ENCODE peak calls at places on chromosomes 2 and 18, in four cellular contexts. U is EL, J is IMR-90, L is posterior cingulate gyrus. R is an unnamed sample.

GRCh38 chr2:138223321-138223720 is 259.0 kb downstream of the HNMT start:
- DNase-seq in J (no peak), U (peak), L (no peak), R (no peak)

GRCh38 chr2:16962459-16962858 is 296.8 kb upstream of the CYRIA start:
- DNase-seq in U (no peak), J (no peak), L (no peak), R (no peak)

GRCh38 chr18:3060667-3061580 is 48.0 kb upstream of the LPIN2 start:
- DNase-seq in L (no peak), U (no peak), J (no peak), R (no peak)

GRCh38 chr18:10265560-10266235 is 188.7 kb upstream of the APCDD1 start:
- DNase-seq in J (no peak), U (peak), L (no peak), R (no peak)

GRCh38 chr18:45628979-45629958 is 14.0 kb downstream of the SLC14A2 start:
- DNase-seq in L (no peak), U (peak), J (peak), R (peak)

GRCh38 chr18:52716926-52717325 is 376.9 kb downstream of the DCC start:
- DNase-seq in L (peak), J (peak), U (no peak), R (peak)

GRCh38 chr2:172232638-172233253 is 130.0 kb upstream of the DLX2 start:
- DNase-seq in U (no peak), J (peak), L (no peak), R (no peak)

GRCh38 chr2:204354442-204354856 is 190.8 kb upstream of the PARD3B start:
- DNase-seq in J (peak), L (no peak), U (no peak), R (no peak)

GRCh38 chr2:86631846-86632485 is 8.3 kb upstream of the RNF103 start:
- DNase-seq in L (no peak), U (peak), J (no peak), R (no peak)

GRCh38 chr2:239154971-239155805 is 245.6 kb downstream of the HDAC4 start:
- DNase-seq in L (peak), J (no peak), U (no peak), R (no peak)

GRCh38 chr2:147485210-147485851 is 359.5 kb upstream of the ACVR2A start:
- DNase-seq in J (no peak), U (no peak), L (no peak), R (no peak)

GRCh38 chr2:223058952-223059716 is 7.1 kb downstream of the KCNE4 start:
- DNase-seq in L (no peak), U (no peak), J (peak), R (no peak)

GRCh38 chr18:12420831-12421421 is 13.2 kb downstream of the PRELID3A start:
- DNase-seq in J (no peak), U (no peak), L (peak), R (peak)

GRCh38 chr2:37643102-37644078 is 28.1 kb downstream of the CDC42EP3 start:
- DNase-seq in J (no peak), L (no peak), U (peak), R (no peak)

GRCh38 chr2:17479875-17480274 is 38.4 kb downstream of the RAD51AP2 start:
- DNase-seq in U (peak), J (peak), L (no peak), R (peak)

GRCh38 chr18:28459587-28459986 is 282.7 kb upstream of the CDH2 start:
- DNase-seq in U (no peak), J (no peak), L (no peak), R (no peak)

GRCh38 chr2:45675130-45675812 is 23.8 kb downstream of the PRKCE start:
- DNase-seq in J (no peak), L (no peak), U (no peak), R (peak)

GRCh38 chr18:72197598-72197997 is 346.5 kb downstream of the CBLN2 start:
- DNase-seq in U (no peak), L (no peak), J (no peak), R (no peak)

GRCh38 chr2:9230051-9230802 is 23.6 kb downstream of the ASAP2 start:
- DNase-seq in U (no peak), L (no peak), J (peak), R (no peak)

GRCh38 chr2:120481446-120482194 is 135.7 kb downstream of the INHBB start:
- DNase-seq in U (no peak), L (no peak), J (no peak), R (no peak)

GRCh38 chr2:11717623-11718022 is 28.8 kb upstream of the LPIN1 start:
- DNase-seq in J (no peak), L (no peak), U (no peak), R (no peak)

GRCh38 chr18:76553715-76554603 is 58.9 kb upstream of the ZNF516 start:
- DNase-seq in L (no peak), J (peak), U (no peak), R (no peak)

GRCh38 chr2:130985206-130985779 is 108.0 kb downstream of the FAM168B start:
- DNase-seq in L (no peak), J (no peak), U (no peak), R (no peak)

GRCh38 chr18:5036523-5036922 is 160.5 kb downstream of the AKAIN1 start:
- DNase-seq in U (no peak), L (no peak), J (no peak), R (no peak)

GRCh38 chr2:207230261-207231105 is 64.7 kb upstream of the KLF7 start:
- DNase-seq in J (no peak), L (no peak), U (peak), R (no peak)

GRCh38 chr18:13473751-13474150 is 252.6 kb downstream of the FAM210A start:
- DNase-seq in J (no peak), U (no peak), L (no peak), R (no peak)

GRCh38 chr2:55865095-55865835 is 58.3 kb downstream of the EFEMP1 start:
- DNase-seq in U (no peak), L (no peak), J (peak), R (no peak)

R was measured in GM03348.